ENCODE peak calls at places on chromosomes 1 and 21, in five cellular contexts. P is suprapubic skin, C is esophagus muscularis mucosa, T is spleen, S is vagina. I is an unnamed sample. For H3K9me3, the result is how much of the 10 kb centered on the place peaks cover.

GRCh38 chr1:60129916-60130315 is 56.3 kb upstream of the C1orf87 start:
- DNase-seq in P (no peak), C (no peak), T (no peak), S (no peak), I (no peak)

GRCh38 chr21:29376556-29376955 is 77.8 kb downstream of the BACH1 start:
- DNase-seq in P (no peak), C (no peak), T (peak), S (peak), I (no peak)

GRCh38 chr1:25099343-25099951 is 132.9 kb downstream of the SYF2 start:
- DNase-seq in P (no peak), C (no peak), T (peak), S (no peak), I (no peak)

GRCh38 chr1:160665330-160666078 is 18.7 kb upstream of the SLAMF1 start:
- DNase-seq in P (no peak), C (peak), T (peak), S (no peak), I (no peak)

GRCh38 chr1:231528175-231529029 is at the start of gene TSNAX:
- DNase-seq in P (peak), C (peak), T (peak), S (peak), I (peak)

GRCh38 chr1:21956720-21957552 is 19.8 kb upstream of the HSPG2 start:
- DNase-seq in P (no peak), C (no peak), T (no peak), S (no peak), I (no peak)

GRCh38 chr1:51234721-51235425 is 1.2 kb upstream of the RNF11 start:
- DNase-seq in P (no peak), C (peak), T (peak), S (peak), I (no peak)

GRCh38 chr1:21510113-21510493 is 880 bp downstream of the ALPL start:
- DNase-seq in P (no peak), C (no peak), T (no peak), S (no peak), I (no peak)

GRCh38 chr21:39153842-39154241 is 29.4 kb downstream of the PSMG1 start:
- DNase-seq in P (no peak), C (no peak), T (no peak), S (no peak), I (no peak)

GRCh38 chr1:85621430-85621829 is 40.9 kb downstream of the CCN1 start:
- DNase-seq in P (no peak), C (no peak), T (no peak), S (no peak), I (no peak)

GRCh38 chr1:171884475-171884874 is 43.2 kb downstream of the DNM3 start:
- DNase-seq in P (no peak), C (no peak), T (no peak), S (no peak), I (no peak)

GRCh38 chr1:151166506-151166956 is 587 bp downstream of the SCNM1 start:
- DNase-seq in P (no peak), C (no peak), T (peak), S (no peak), I (no peak)

GRCh38 chr1:183185941-183186490 is at the start of gene LAMC2:
- DNase-seq in P (no peak), C (no peak), T (no peak), S (no peak), I (no peak)

GRCh38 chr1:109371271-109371739 is 26.4 kb downstream of the SORT1 start:
- DNase-seq in P (no peak), C (no peak), T (no peak), S (no peak), I (no peak)

GRCh38 chr1:9384751-9385245 is 92.1 kb downstream of the SPSB1 start:
- DNase-seq in P (no peak), C (no peak), T (no peak), S (no peak), I (no peak)

GRCh38 chr1:171931752-171932151 is 90.5 kb downstream of the DNM3 start:
- DNase-seq in P (no peak), C (no peak), T (no peak), S (no peak), I (no peak)

GRCh38 chr21:27570306-27570868 is 603.5 kb upstream of the ADAMTS5 start:
- DNase-seq in P (no peak), C (peak), T (no peak), S (no peak), I (no peak)

GRCh38 chr1:164704954-164705353 is 146.0 kb downstream of the PBX1 start:
- DNase-seq in P (no peak), C (no peak), T (no peak), S (no peak), I (no peak)

GRCh38 chr1:245337829-245338484 is 183.2 kb downstream of the KIF26B start:
- DNase-seq in P (no peak), C (no peak), T (no peak), S (no peak), I (no peak)

GRCh38 chr1:46822248-46822826 is 23.5 kb downstream of the CYP4B1 start:
- DNase-seq in P (no peak), C (peak), T (no peak), S (no peak), I (no peak)

GRCh38 chr1:30856260-30856790 is 52.2 kb downstream of the SDC3 start:
- DNase-seq in P (no peak), C (no peak), T (no peak), S (no peak), I (no peak)

GRCh38 chr1:9279172-9279840 is 13.4 kb upstream of the SPSB1 start:
- DNase-seq in P (no peak), C (no peak), T (peak), S (no peak), I (no peak)

GRCh38 chr1:57101171-57101570 is 135.4 kb upstream of the C8B start:
- DNase-seq in P (no peak), C (no peak), T (no peak), S (no peak), I (no peak)

GRCh38 chr1:209305221-209305954 is 278.1 kb upstream of the CAMK1G start:
- DNase-seq in P (no peak), C (no peak), T (no peak), S (no peak), I (no peak)

GRCh38 chr1:241083285-241083684 is 273.7 kb downstream of the RGS7 start:
- DNase-seq in P (no peak), C (no peak), T (no peak), S (no peak), I (no peak)

GRCh38 chr1:247336390-247336789 is 4.7 kb upstream of the ZNF496 start:
- DNase-seq in P (no peak), C (no peak), T (no peak), S (no peak), I (no peak)

GRCh38 chr1:246827396-246827795 is 103.2 kb downstream of the SCCPDH start:
- DNase-seq in P (no peak), C (no peak), T (no peak), S (no peak), I (no peak)

GRCh38 chr1:25011966-25012625 is 82.0 kb upstream of the RUNX3 start:
- DNase-seq in P (no peak), C (no peak), T (no peak), S (no peak), I (no peak)

GRCh38 chr1:220281159-220281574 is 8.9 kb upstream of the RAB3GAP2 start:
- DNase-seq in P (no peak), C (no peak), T (no peak), S (no peak), I (no peak)

GRCh38 chr1:234608026-234608719 is 1.8 kb downstream of the IRF2BP2 start:
- DNase-seq in P (peak), C (no peak), T (peak), S (peak), I (no peak)

GRCh38 chr21:32371913-32372314 is 20.9 kb downstream of the URB1 start:
- DNase-seq in P (no peak), C (no peak), T (peak), S (peak), I (no peak)

GRCh38 chr1:156868341-156868740 is 7.7 kb downstream of the NTRK1 start:
- DNase-seq in P (no peak), C (no peak), T (no peak), S (no peak), I (no peak)

GRCh38 chr1:59317780-59318179 is 20.9 kb downstream of the FGGY start:
- DNase-seq in P (no peak), C (no peak), T (no peak), S (no peak), I (no peak)

GRCh38 chr1:86912501-86912900 is 1.4 kb downstream of the SELENOF start:
- DNase-seq in P (no peak), C (no peak), T (no peak), S (no peak), I (no peak)

GRCh38 chr1:63049135-63049534 is 265.2 kb downstream of the ATG4C start:
- DNase-seq in P (no peak), C (no peak), T (no peak), S (no peak), I (no peak)

GRCh38 chr1:205879974-205880373 is 30.0 kb upstream of the PM20D1 start:
- DNase-seq in P (no peak), C (no peak), T (no peak), S (no peak), I (no peak)

GRCh38 chr1:51048021-51048420 is 54.0 kb upstream of the C1orf185 start:
- DNase-seq in P (no peak), C (no peak), T (no peak), S (no peak), I (no peak)

DNA sequence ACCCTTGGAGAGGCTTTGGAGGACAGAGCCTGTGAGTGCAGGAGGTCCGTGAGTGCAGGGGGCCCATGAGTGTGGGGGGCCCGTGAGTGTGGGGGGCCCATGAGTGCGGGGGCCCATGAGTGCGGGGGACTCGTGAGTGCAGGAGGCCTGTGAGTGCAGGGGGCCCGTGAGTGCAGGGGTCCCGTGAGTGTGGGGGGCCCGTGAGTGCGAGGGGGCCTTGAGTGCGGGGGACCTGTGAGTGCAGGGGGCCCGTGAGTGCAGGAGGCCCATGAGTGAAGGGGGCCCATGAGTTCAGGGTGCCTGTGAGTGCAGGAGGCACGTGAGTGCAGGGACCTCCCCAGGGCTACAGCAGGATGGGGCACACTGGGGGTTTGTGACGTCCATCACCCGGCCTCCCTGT is 108.3 kb upstream of the TTC34 start:
- DNase-seq in P (no peak), C (no peak), T (no peak), S (no peak), I (no peak)
- H3K9me3 ChIP-seq in P (under half), C (under half), T (under half), S (under half), I (under half)

GRCh38 chr1:107480548-107480947 is 339.7 kb downstream of the NTNG1 start:
- DNase-seq in P (peak), C (no peak), T (peak), S (no peak), I (no peak)
- H3K4me3 ChIP-seq in P (peak), C (peak), T (no peak), S (no peak), I (no peak)

GRCh38 chr1:99851850-99852454 is 1.8 kb downstream of the AGL start:
- DNase-seq in P (no peak), C (no peak), T (no peak), S (no peak), I (no peak)

GRCh38 chr1:99850458-99850974 is 355 bp downstream of the AGL start:
- DNase-seq in P (no peak), C (no peak), T (no peak), S (no peak), I (no peak)

GRCh38 chr1:99852648-99853047 is 2.5 kb downstream of the AGL start:
- DNase-seq in P (no peak), C (no peak), T (no peak), S (no peak), I (no peak)

GRCh38 chr1:99849413-99849743 is 783 bp upstream of the AGL start:
- DNase-seq in P (no peak), C (no peak), T (no peak), S (no peak), I (no peak)

DNA sequence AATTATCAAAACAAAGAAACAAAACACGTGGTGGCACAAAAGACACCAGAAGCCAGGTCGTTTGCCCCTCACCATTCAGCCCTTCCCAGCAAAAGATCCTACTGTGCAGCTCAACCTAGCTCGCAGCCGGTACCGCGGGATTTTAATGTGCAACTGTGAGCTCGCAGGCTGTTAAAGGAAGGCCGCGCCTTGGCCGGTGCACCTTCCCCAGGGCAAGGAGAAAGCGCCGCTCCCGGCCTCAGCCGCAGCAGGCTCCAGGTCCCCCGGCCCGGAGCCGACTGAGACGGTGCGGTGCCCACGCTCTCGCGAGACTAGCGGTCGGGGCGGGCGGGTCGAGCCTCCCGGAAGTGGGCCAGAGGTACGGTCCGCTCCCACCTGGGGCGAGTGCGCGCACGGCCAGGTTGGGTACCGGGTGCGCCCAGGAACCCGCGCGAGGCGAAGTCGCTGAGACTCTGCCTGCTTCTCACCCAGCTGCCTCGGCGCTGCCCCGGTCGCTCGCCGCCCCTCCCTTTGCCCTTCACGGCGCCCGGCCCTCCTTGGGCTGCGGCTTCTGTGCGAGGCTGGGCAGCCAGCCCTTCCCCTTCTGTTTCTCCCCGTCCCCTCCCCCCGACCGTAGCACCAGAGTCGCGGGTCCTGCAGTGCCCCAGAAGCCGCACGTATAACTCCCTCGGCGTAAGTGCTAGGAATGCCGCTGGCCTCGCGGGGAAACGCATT is at the start of gene AGL:
- DNase-seq in P (peak), C (peak), T (peak), S (no peak), I (no peak)
- TF ChIP-seq POLR2AphosphoS5 in P (no peak), C (peak), T (peak), S (no peak), I (peak)

GRCh38 chr1:54477153-54477561 is 70.9 kb upstream of the ACOT11 start:
- DNase-seq in P (no peak), C (no peak), T (no peak), S (no peak), I (no peak)
- H3K9me3 ChIP-seq in P (under half), C (under half), T (under half), S (under half), I (under half)

DNA sequence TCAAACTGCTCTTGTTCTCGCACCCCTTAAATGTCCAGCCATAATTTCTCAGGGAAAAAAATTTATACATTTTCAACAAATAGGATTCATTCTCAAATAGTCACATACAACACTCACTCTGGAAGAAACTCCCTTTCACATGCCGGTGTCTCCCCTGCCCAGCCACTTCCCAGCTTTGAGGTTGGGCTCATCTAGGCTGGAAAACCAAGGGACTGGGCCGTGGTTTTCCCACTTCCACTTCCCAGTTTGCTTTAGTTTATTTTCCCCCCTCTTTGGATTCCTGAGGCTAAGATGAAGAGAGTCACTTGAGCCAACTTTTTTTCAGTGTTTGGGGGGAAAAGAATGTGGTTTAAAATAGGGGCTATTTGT is 522 bp upstream of the IPO9 start:
- DNase-seq in P (no peak), C (no peak), T (no peak), S (no peak), I (no peak)
- H3K4me3 ChIP-seq in P (no peak), C (peak), T (no peak), S (no peak), I (peak)

GRCh38 chr1:26154750-26155149 is 4.1 kb upstream of the FAM110D start:
- DNase-seq in P (no peak), C (no peak), T (no peak), S (no peak), I (no peak)
- TF ChIP-seq POLR2AphosphoS5 in P (no peak), C (no peak), T (no peak), S (no peak), I (no peak)

DNA sequence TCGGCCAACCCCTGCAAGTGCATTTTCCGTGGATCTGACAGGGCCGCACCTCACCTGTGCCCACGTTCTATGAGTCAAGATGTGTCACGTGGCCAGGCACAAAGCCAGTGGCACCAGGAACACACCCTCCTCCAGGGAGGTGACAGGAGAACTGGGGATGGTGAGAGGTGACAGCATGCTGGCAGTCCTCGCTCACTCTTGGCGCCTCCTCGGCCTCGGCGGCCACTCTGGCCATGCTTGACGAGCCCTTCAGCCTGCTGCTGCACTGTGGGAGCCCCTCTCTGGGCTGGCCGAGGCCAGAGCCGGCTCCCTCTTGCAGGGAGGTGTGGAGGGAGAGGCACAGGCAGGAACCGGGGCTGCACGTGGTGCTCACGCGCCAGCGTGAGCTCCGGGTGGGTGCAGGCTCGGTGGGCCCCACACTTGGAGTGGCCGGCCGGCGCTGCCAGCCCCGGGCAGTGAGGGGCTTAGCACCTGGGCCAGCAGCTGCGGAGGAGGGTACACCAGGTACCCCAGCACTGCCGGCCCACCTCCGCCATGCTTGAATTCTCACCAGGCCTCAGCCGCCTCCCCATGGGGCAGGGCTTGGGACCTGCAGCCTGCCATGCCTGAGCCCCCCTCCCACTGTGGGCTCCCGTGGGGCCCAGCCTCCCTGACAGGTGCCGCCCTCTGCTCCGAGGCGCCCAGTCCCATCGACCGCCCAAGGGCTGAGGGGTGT is 11.6 kb upstream of the TTC34 start:
- DNase-seq in P (no peak), C (no peak), T (no peak), S (no peak), I (no peak)
- H3K9me3 ChIP-seq in P (under half), C (under half), T (under half), S (under half), I (under half)